ENCODE peak calls at places on chromosomes 16 and 17, in seven cellular contexts. One of them, this sample, is unnamed.

GRCh38 chr16:49524578-49525315 is 151.1 kb downstream of the C16orf78 start:
- DNase-seq in BJ: no peak
- DNase-seq in HTR-8/SVneo: no peak
- DNase-seq in effector CD8-positive, alpha-beta T cell: no peak
- DNase-seq in breast epithelium: no peak
- DNase-seq in AG08396: no peak
- DNase-seq in Daoy: no peak
- DNase-seq in this sample: no peak

GRCh38 chr17:44907696-44908470 is 7.4 kb downstream of the GFAP start:
- DNase-seq in breast epithelium: no peak
- DNase-seq in HTR-8/SVneo: no peak
- DNase-seq in BJ: no peak
- DNase-seq in AG08396: no peak
- DNase-seq in effector CD8-positive, alpha-beta T cell: no peak
- DNase-seq in Daoy: peak; percentile 4
- DNase-seq in this sample: no peak

GRCh38 chr17:8965394-8966168 is at the start of gene PIK3R5:
- DNase-seq in effector CD8-positive, alpha-beta T cell: peak; percentile 71
- DNase-seq in AG08396: no peak
- DNase-seq in BJ: no peak
- DNase-seq in breast epithelium: no peak
- DNase-seq in HTR-8/SVneo: no peak
- DNase-seq in Daoy: no peak
- DNase-seq in this sample: no peak

GRCh38 chr17:39628655-39629493 is 2.1 kb downstream of the PPP1R1B start:
- DNase-seq in Daoy: no peak
- DNase-seq in HTR-8/SVneo: no peak
- DNase-seq in breast epithelium: no peak
- DNase-seq in BJ: no peak
- DNase-seq in effector CD8-positive, alpha-beta T cell: no peak
- DNase-seq in AG08396: no peak
- DNase-seq in this sample: no peak

GRCh38 chr17:13874817-13875216 is 194.5 kb upstream of the COX10 start:
- DNase-seq in Daoy: no peak
- DNase-seq in effector CD8-positive, alpha-beta T cell: no peak
- DNase-seq in breast epithelium: no peak
- DNase-seq in AG08396: no peak
- DNase-seq in BJ: no peak
- DNase-seq in HTR-8/SVneo: no peak
- DNase-seq in this sample: no peak

GRCh38 chr16:23148513-23149266 is 562 bp downstream of the USP31 start:
- DNase-seq in HTR-8/SVneo: peak; percentile 23
- DNase-seq in AG08396: peak; percentile 79
- DNase-seq in Daoy: peak; percentile 60
- DNase-seq in breast epithelium: peak; percentile 69
- DNase-seq in BJ: no peak
- DNase-seq in effector CD8-positive, alpha-beta T cell: peak; percentile 14
- DNase-seq in this sample: no peak

GRCh38 chr17:72614476-72614870 is 478.0 kb downstream of the SLC39A11 start:
- DNase-seq in HTR-8/SVneo: no peak
- DNase-seq in breast epithelium: no peak
- DNase-seq in effector CD8-positive, alpha-beta T cell: no peak
- DNase-seq in AG08396: no peak
- DNase-seq in BJ: no peak
- DNase-seq in Daoy: peak; percentile 71
- DNase-seq in this sample: no peak

GRCh38 chr17:19310151-19310550 is 52.4 kb downstream of the B9D1 start:
- DNase-seq in AG08396: no peak
- DNase-seq in effector CD8-positive, alpha-beta T cell: no peak
- DNase-seq in HTR-8/SVneo: no peak
- DNase-seq in BJ: no peak
- DNase-seq in Daoy: no peak
- DNase-seq in breast epithelium: no peak
- DNase-seq in this sample: no peak

GRCh38 chr16:19678804-19679203 is 39.2 kb downstream of the KNOP1 start:
- DNase-seq in breast epithelium: no peak
- DNase-seq in BJ: no peak
- DNase-seq in Daoy: no peak
- DNase-seq in AG08396: no peak
- DNase-seq in HTR-8/SVneo: no peak
- DNase-seq in effector CD8-positive, alpha-beta T cell: no peak
- DNase-seq in this sample: no peak

This sample was measured in HS-27A.